ENCODE peak calls at places on chromosome 21, in four cellular contexts. E is NCI-H774, C is HEK293T, A is retina. T is an unnamed sample.

GRCh38 chr21:37241426-37241825 is 25.7 kb downstream of the VPS26C start:
- DNase-seq in E (no peak), C (no peak), A (no peak), T (no peak)

GRCh38 chr21:34367320-34367935 is 3.6 kb downstream of the KCNE2 start:
- DNase-seq in E (peak), C (peak), A (no peak), T (peak)

GRCh38 chr21:28333455-28334108 is 659.1 kb downstream of the LTN1 start:
- DNase-seq in E (no peak), C (no peak), A (no peak), T (peak)

GRCh38 chr21:15293251-15293650 is 228.5 kb upstream of the NRIP1 start:
- DNase-seq in E (no peak), C (peak), A (peak), T (peak)

GRCh38 chr21:46423546-46424061 is 35.1 kb upstream of the DIP2A start:
- DNase-seq in E (no peak), C (no peak), A (no peak), T (no peak)

GRCh38 chr21:17949395-17949794 is 130.2 kb upstream of the C21orf91 start:
- DNase-seq in E (no peak), C (no peak), A (no peak), T (no peak)

GRCh38 chr21:37631319-37632117 is 264.9 kb downstream of the DYRK1A start:
- DNase-seq in E (no peak), C (no peak), A (no peak), T (peak)

GRCh38 chr21:42306366-42307035 is 8.7 kb downstream of the TFF3 start:
- DNase-seq in E (no peak), C (no peak), A (no peak), T (no peak)

GRCh38 chr21:45562965-45563364 is 20.7 kb upstream of the SLC19A1 start:
- DNase-seq in E (no peak), C (no peak), A (no peak), T (no peak)

GRCh38 chr21:42556960-42557359 is 43.3 kb downstream of the SLC37A1 start:
- DNase-seq in E (no peak), C (no peak), A (no peak), T (no peak)

GRCh38 chr21:39633043-39633442 is 20.3 kb downstream of the B3GALT5 start:
- DNase-seq in E (no peak), C (no peak), A (no peak), T (peak)

GRCh38 chr21:38126677-38127271 is 130.0 kb upstream of the KCNJ15 start:
- DNase-seq in E (peak), C (peak), A (peak), T (peak)

GRCh38 chr21:17813353-17813752 is 5.8 kb downstream of the C21orf91 start:
- DNase-seq in E (no peak), C (no peak), A (no peak), T (no peak)

GRCh38 chr21:33578959-33579542 is 9.4 kb downstream of the DONSON start:
- DNase-seq in E (no peak), C (no peak), A (no peak), T (peak)

GRCh38 chr21:31455506-31455905 is 111.4 kb upstream of the TIAM1 start:
- DNase-seq in E (no peak), C (no peak), A (no peak), T (no peak)

GRCh38 chr21:25708467-25709065 is 26.1 kb downstream of the ATP5PF start:
- DNase-seq in E (peak), C (peak), A (peak), T (peak)

GRCh38 chr21:40847956-40848355 is 998 bp upstream of the DSCAM start:
- DNase-seq in E (no peak), C (no peak), A (peak), T (no peak)

GRCh38 chr21:37474342-37474741 is 107.8 kb downstream of the DYRK1A start:
- DNase-seq in E (no peak), C (no peak), A (no peak), T (no peak)

GRCh38 chr21:41766883-41767605 is at the start of gene RIPK4:
- DNase-seq in E (peak), C (peak), A (no peak), T (peak)

GRCh38 chr21:41477641-41478318 is 30.2 kb downstream of the TMPRSS2 start:
- DNase-seq in E (no peak), C (no peak), A (peak), T (peak)

GRCh38 chr21:32868631-32869454 is 97.3 kb upstream of the PAXBP1 start:
- DNase-seq in E (no peak), C (no peak), A (peak), T (no peak)

GRCh38 chr21:37532868-37533780 is 166.6 kb downstream of the DYRK1A start:
- DNase-seq in E (peak), C (no peak), A (no peak), T (peak)

GRCh38 chr21:43983390-43983789 is 28.7 kb upstream of the TRAPPC10 start:
- DNase-seq in E (no peak), C (no peak), A (no peak), T (no peak)

GRCh38 chr21:36976882-36977651 is 10.6 kb upstream of the HLCS start:
- DNase-seq in E (peak), C (peak), A (peak), T (peak)

GRCh38 chr21:20083336-20083735 is 914.9 kb upstream of the NCAM2 start:
- DNase-seq in E (no peak), C (no peak), A (no peak), T (no peak)

GRCh38 chr21:38242036-38242435 is 14.8 kb upstream of the KCNJ15 start:
- DNase-seq in E (no peak), C (no peak), A (no peak), T (peak)

GRCh38 chr21:32572574-32573420 is 12.5 kb downstream of the TCP10L start:
- DNase-seq in E (peak), C (no peak), A (no peak), T (no peak)

GRCh38 chr21:45228656-45229240 is 58.9 kb downstream of the POFUT2 start:
- DNase-seq in E (no peak), C (no peak), A (no peak), T (peak)

GRCh38 chr21:36692844-36693143 is 6.1 kb upstream of the SIM2 start:
- DNase-seq in E (no peak), C (no peak), A (no peak), T (no peak)

GRCh38 chr21:25831300-25831699 is 96.5 kb downstream of the GABPA start:
- DNase-seq in E (no peak), C (no peak), A (no peak), T (no peak)

GRCh38 chr21:32330784-32331311 is 32.2 kb downstream of the MRAP start:
- DNase-seq in E (no peak), C (no peak), A (peak), T (no peak)

GRCh38 chr21:46639489-46640386 is 4.3 kb downstream of the PRMT2 start:
- DNase-seq in E (no peak), C (no peak), A (no peak), T (peak)

GRCh38 chr21:32539378-32539777 is 45.9 kb downstream of the TCP10L start:
- DNase-seq in E (no peak), C (no peak), A (no peak), T (no peak)

T was measured in M059J.